ENCODE peak calls at places on chromosomes 5 and 9, in six cellular contexts. Z is fibroblast of lung, O is left ventricle myocardium inferior, J is IMR-90, U is keratinocyte, G is heart left ventricle. V is an unnamed sample. For H3K4me1, the result is how much of the 10 kb centered on the place peaks cover.

GRCh38 chr5:4941957-4942830 is 197.9 kb upstream of the ADAMTS16 start:
- DNase-seq in Z (no peak), J (no peak), O (no peak), G (no peak), U (no peak), V (peak)

GRCh38 chr9:10366171-10366779 is 246.5 kb downstream of the PTPRD start:
- DNase-seq in Z (peak), G (no peak), U (peak), J (peak), O (no peak), V (no peak)

GRCh38 chr9:21121079-21121478 is 20.6 kb downstream of the IFNW1 start:
- DNase-seq in U (no peak), Z (no peak), J (no peak), O (no peak), G (no peak), V (no peak)

GRCh38 chr5:139700711-139701693 is 52.9 kb downstream of the CXXC5 start:
- DNase-seq in J (no peak), O (no peak), G (no peak), U (no peak), Z (no peak), V (no peak)

GRCh38 chr5:177301503-177302165 is 1.9 kb downstream of the RAB24 start:
- DNase-seq in O (no peak), G (no peak), U (peak), J (no peak), Z (peak), V (no peak)

GRCh38 chr9:88041447-88041846 is 67.1 kb upstream of the CDK20 start:
- DNase-seq in G (no peak), J (peak), Z (peak), O (no peak), U (no peak), V (no peak)

GRCh38 chr5:169101966-169102365 is 199.0 kb downstream of the SLIT3 start:
- DNase-seq in G (no peak), Z (no peak), U (no peak), O (no peak), J (no peak), V (no peak)

GRCh38 chr5:99926463-99926862 is 608.7 kb upstream of the FAM174A start:
- DNase-seq in U (no peak), Z (no peak), J (no peak), G (no peak), O (no peak), V (no peak)

GRCh38 chr5:73447234-73448071 is 1.1 kb downstream of the FOXD1 start:
- DNase-seq in U (no peak), Z (peak), O (no peak), J (peak), G (peak), V (peak)

GRCh38 chr5:160565376-160565775 is 143.7 kb downstream of the PTTG1 start:
- DNase-seq in J (no peak), G (no peak), O (no peak), Z (no peak), U (no peak), V (no peak)

GRCh38 chr9:137064880-137065164 is 5.5 kb downstream of the SAPCD2 start:
- DNase-seq in O (no peak), Z (no peak), U (no peak), G (no peak), J (no peak), V (no peak)

GRCh38 chr9:136267261-136268111 is 21.9 kb upstream of the QSOX2 start:
- DNase-seq in O (peak), Z (peak), J (peak), U (peak), G (peak), V (peak)

GRCh38 chr5:153569036-153569435 is 78.6 kb downstream of the GRIA1 start:
- DNase-seq in Z (peak), O (no peak), U (no peak), J (peak), G (no peak), V (no peak)

GRCh38 chr5:147417133-147417813 is 92.6 kb downstream of the DPYSL3 start:
- DNase-seq in Z (peak), U (no peak), G (no peak), O (peak), J (peak), V (peak)

GRCh38 chr5:151750121-151750520 is 8.3 kb downstream of the ATOX1 start:
- DNase-seq in G (no peak), U (no peak), Z (no peak), J (no peak), O (no peak), V (no peak)

GRCh38 chr5:109410389-109411174 is 808 bp upstream of the PJA2 start:
- DNase-seq in Z (peak), G (peak), O (peak), J (peak), U (no peak), V (peak)

GRCh38 chr9:86098793-86099694 is at the start of gene GOLM1:
- DNase-seq in J (peak), O (peak), Z (peak), U (no peak), G (peak), V (peak)

GRCh38 chr5:136424835-136425694 is 59.7 kb upstream of the TRPC7 start:
- DNase-seq in Z (peak), J (peak), U (peak), O (peak), G (peak), V (peak)

GRCh38 chr9:13568851-13569618 is 289.5 kb upstream of the MPDZ start:
- DNase-seq in G (peak), U (no peak), J (no peak), Z (peak), O (peak), V (peak)

GRCh38 chr9:63817622-63818518 is 1467.1 kb downstream of the FOXD4L5 start:
- DNase-seq in G (peak), O (peak), J (peak), Z (peak), U (no peak), V (peak)

GRCh38 chr9:81028504-81028903 is 660.8 kb downstream of the TLE1 start:
- DNase-seq in U (peak), J (peak), G (no peak), Z (peak), O (no peak), V (no peak)

GRCh38 chr5:35198681-35199080 is 31.6 kb downstream of the PRLR start:
- DNase-seq in G (no peak), O (no peak), J (no peak), U (no peak), Z (no peak), V (no peak)

GRCh38 chr5:35195472-35195852 is 34.8 kb downstream of the PRLR start:
- DNase-seq in O (no peak), Z (no peak), U (no peak), J (no peak), G (no peak), V (no peak)

GRCh38 chr5:35199886-35200285 is 30.4 kb downstream of the PRLR start:
- DNase-seq in U (no peak), O (no peak), G (no peak), Z (no peak), J (no peak), V (no peak)

GRCh38 chr5:35197351-35197750 is 32.9 kb downstream of the PRLR start:
- DNase-seq in G (no peak), O (no peak), J (no peak), U (no peak), Z (no peak), V (no peak)

GRCh38 chr5:35198096-35198495 is 32.2 kb downstream of the PRLR start:
- DNase-seq in U (no peak), O (peak), J (peak), Z (peak), G (peak), V (peak)
- H3K27ac ChIP-seq in U (no peak), O (no peak), J (no peak), Z (no peak), G (peak), V (no peak)

GRCh38 chr9:38061326-38061947 is 7.6 kb downstream of the SHB start:
- DNase-seq in Z (no peak), O (no peak), G (no peak), J (no peak), U (no peak), V (no peak)

GRCh38 chr9:38060688-38061087 is 8.3 kb downstream of the SHB start:
- DNase-seq in U (no peak), O (no peak), G (no peak), Z (no peak), J (no peak), V (no peak)

GRCh38 chr9:38063363-38063707 is 5.7 kb downstream of the SHB start:
- DNase-seq in G (no peak), J (no peak), Z (no peak), O (no peak), U (no peak), V (no peak)

GRCh38 chr9:38062106-38062497 is 6.9 kb downstream of the SHB start:
- DNase-seq in Z (no peak), O (no peak), U (no peak), J (no peak), G (no peak), V (no peak)

GRCh38 chr9:38062498-38063362 is 6.3 kb downstream of the SHB start:
- DNase-seq in J (peak), G (no peak), U (no peak), Z (peak), O (no peak), V (no peak)
- H3K4me1 ChIP-seq in J (half or more), G (half or more), U (under half), Z (under half), O (half or more), V (under half)

DNA sequence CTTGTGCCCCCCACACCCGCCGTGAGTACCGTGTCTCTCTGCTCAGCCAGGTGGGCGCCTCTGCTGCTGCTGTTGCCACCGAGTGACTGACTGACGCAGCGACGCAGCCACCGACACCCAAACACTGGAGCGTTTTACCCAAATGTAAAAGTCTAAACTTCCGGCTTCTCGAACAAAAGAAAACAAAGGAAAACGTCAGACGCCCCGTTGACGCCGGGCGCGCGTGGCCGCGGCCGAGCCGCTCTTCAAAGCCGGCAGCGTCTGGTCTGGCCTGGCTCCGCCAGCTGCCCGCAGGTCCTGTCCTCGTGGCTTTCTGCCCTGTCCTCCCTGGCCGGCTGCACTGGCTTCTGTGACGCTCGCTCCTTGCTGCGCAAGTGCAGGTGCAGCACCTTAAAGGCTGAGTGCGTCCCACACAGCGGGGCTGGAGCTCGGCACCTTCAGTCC is 41.4 kb upstream of the CLPTM1L start:
- DNase-seq in Z (peak), U (no peak), O (peak), J (no peak), G (peak), V (peak)
- H3K27ac ChIP-seq in Z (no peak), U (no peak), O (peak), J (no peak), G (peak), V (no peak)

DNA sequence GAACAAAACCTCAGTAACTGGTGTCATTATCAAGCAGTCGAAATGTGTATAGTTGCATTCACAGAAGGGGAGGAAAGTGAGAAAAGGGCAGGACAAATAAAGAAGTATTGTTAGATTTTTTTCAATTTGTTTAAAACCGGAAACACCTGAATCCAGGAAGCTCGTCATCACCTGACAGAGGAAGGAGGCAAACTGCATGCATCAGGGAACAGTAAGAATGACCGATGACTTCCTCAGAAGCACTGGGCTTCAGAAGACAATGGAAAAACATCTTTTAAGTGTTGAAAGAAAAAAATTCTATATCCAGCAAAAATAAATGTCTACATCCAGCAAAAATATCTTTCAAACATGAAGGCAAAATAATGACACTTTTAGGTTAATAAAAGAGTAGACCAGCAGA is 29.5 kb downstream of the PLEKHG4B start:
- DNase-seq in U (no peak), J (no peak), Z (no peak), O (no peak), G (no peak), V (no peak)
- H3K4me1 ChIP-seq in U (under half), J (under half), Z (under half), O (under half), G (under half), V (under half)

DNA sequence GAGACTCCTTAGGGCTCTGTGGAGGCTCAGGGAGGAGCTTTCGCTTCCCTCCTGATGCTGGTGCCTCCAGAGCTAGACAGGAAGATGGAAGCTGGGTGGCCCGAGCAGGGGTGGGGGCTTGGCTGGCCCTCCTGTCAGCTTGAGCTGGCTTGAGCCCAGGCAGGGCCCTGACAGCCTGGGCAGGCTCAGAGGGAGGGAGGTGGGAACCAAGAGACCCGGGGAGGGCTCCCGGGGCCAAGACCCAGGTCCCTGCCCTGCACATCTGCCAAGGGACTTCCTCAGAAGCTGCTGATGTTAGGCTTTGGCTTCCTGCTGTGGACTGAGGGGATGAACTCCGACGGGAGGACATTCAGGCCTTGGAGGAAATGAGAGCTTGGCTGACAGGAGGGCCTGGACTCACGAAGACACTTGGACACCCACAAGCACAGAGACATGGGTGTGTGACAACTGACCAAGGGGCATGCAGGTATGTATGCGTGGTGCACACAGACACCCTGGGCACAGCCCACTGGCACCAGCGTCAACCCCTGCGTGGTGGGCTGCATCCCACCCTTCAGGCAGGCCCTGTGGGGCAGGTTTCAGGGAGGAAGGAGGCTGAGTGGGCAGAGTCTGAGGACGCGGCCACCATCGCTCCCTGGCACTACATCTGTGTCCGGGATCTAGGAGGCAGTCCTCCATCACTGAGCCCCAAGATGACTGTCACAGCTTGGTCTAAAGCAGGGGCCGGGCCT is 1.7 kb upstream of the LTC4S start:
- DNase-seq in O (peak), J (no peak), Z (no peak), G (no peak), U (no peak), V (peak)
- H3K27ac ChIP-seq in O (peak), J (no peak), Z (no peak), G (peak), U (no peak), V (peak)

V was measured in right cardiac atrium.